ENCODE peak calls at places on chromosomes 2 and 18, in seven cellular contexts. J is mesendoderm, Y is H1, B is neuronal stem cell, A is IMR-90, X is H9, P is trophoblast cell. O is an unnamed sample.
A peak's percentile ranks its signal among the peaks of the same experiment; 100 is the strongest.

GRCh38 chr18:79642626-79643025 is 37.0 kb upstream of the CTDP1 start:
- DNase-seq in Y (no peak), X (no peak), B (no peak), P (peak; percentile 8), J (no peak), A (no peak), O (peak; percentile 2)

GRCh38 chr18:21336846-21337245 is 94.8 kb downstream of the GREB1L start:
- DNase-seq in J (no peak), B (no peak), Y (no peak), P (no peak), X (no peak), A (no peak), O (no peak)

GRCh38 chr18:49892148-49892924 is 79.0 kb upstream of the ACAA2 start:
- DNase-seq in Y (no peak), A (peak; percentile 20), B (no peak), J (peak; percentile 64), X (no peak), P (peak; percentile 86), O (peak; percentile 55)

GRCh38 chr2:181573140-181573736 is 83.7 kb downstream of the CERKL start:
- DNase-seq in J (peak; percentile 42), A (peak; percentile 50), P (peak; percentile 52), B (peak; percentile 17), Y (no peak), X (no peak), O (peak; percentile 41)

GRCh38 chr2:78992451-78992806 is 33.1 kb upstream of the REG3G start:
- DNase-seq in J (peak; percentile 72), A (no peak), Y (peak; percentile 21), B (peak; percentile 27), X (peak; percentile 64), P (peak; percentile 26), O (peak; percentile 36)

GRCh38 chr18:44041553-44042418 is 638.9 kb upstream of the SETBP1 start:
- DNase-seq in A (no peak), J (no peak), X (no peak), P (no peak), B (no peak), Y (no peak), O (no peak)

GRCh38 chr2:102273619-102274211 is 37.6 kb upstream of the IL1RL1 start:
- DNase-seq in J (no peak), X (no peak), A (peak; percentile 67), B (no peak), P (no peak), Y (no peak), O (peak; percentile 94)

GRCh38 chr2:202034249-202035088 is 814 bp downstream of the FZD7 start:
- DNase-seq in P (peak; percentile 60), B (no peak), Y (no peak), X (no peak), A (no peak), J (peak; percentile 52), O (peak; percentile 69)

GRCh38 chr2:84849271-84849952 is 31.5 kb downstream of the TRABD2A start:
- DNase-seq in Y (no peak), B (no peak), X (no peak), A (peak; percentile 60), P (peak; percentile 58), J (no peak), O (no peak)

GRCh38 chr2:10304458-10305253 is 2.0 kb downstream of the HPCAL1 start:
- DNase-seq in X (no peak), Y (no peak), J (no peak), B (no peak), A (no peak), P (no peak), O (peak; percentile 29)

GRCh38 chr2:36452279-36452678 is 96.7 kb downstream of the CRIM1 start:
- DNase-seq in J (no peak), A (peak; percentile 80), B (no peak), X (no peak), P (no peak), Y (no peak), O (no peak)

GRCh38 chr2:230582851-230583283 is 129.8 kb upstream of the CAB39 start:
- DNase-seq in P (peak; percentile 41), X (no peak), A (peak; percentile 21), Y (no peak), J (no peak), B (no peak), O (no peak)

GRCh38 chr2:236137066-236137465 is 31.1 kb downstream of the GBX2 start:
- DNase-seq in A (no peak), Y (no peak), X (no peak), J (no peak), B (no peak), P (no peak), O (no peak)

GRCh38 chr2:140747097-140747496 is 1383.7 kb downstream of the LRP1B start:
- DNase-seq in A (no peak), P (peak; percentile 73), B (no peak), J (peak; percentile 87), Y (no peak), X (no peak), O (no peak)

GRCh38 chr2:111900859-111901258 is 2.5 kb downstream of the MERTK start:
- DNase-seq in Y (no peak), P (no peak), A (peak; percentile 38), X (no peak), B (no peak), J (peak; percentile 54), O (peak; percentile 53)

GRCh38 chr2:204260162-204260877 is 285.0 kb upstream of the PARD3B start:
- DNase-seq in A (peak; percentile 74), X (peak; percentile 76), P (peak; percentile 83), B (peak; percentile 85), J (peak; percentile 92), Y (peak; percentile 57), O (peak; percentile 84)

GRCh38 chr18:60892855-60893254 is 440.4 kb upstream of the CDH20 start:
- DNase-seq in J (no peak), X (no peak), Y (no peak), P (peak; percentile 96), B (no peak), A (no peak), O (peak; percentile 51)

GRCh38 chr2:42928161-42928691 is 135.8 kb upstream of the HAAO start:
- DNase-seq in Y (no peak), X (no peak), P (no peak), B (no peak), A (no peak), J (no peak), O (no peak)

GRCh38 chr2:164735309-164735919 is 106.2 kb downstream of the COBLL1 start:
- DNase-seq in J (no peak), B (no peak), A (no peak), X (no peak), Y (no peak), P (no peak), O (peak; percentile 11)

GRCh38 chr18:79578396-79579260 is 101.0 kb upstream of the CTDP1 start:
- DNase-seq in Y (no peak), J (no peak), X (peak; percentile 17), A (no peak), B (no peak), P (no peak), O (no peak)

GRCh38 chr18:394276-394996 is 106.1 kb downstream of the COLEC12 start:
- DNase-seq in Y (no peak), X (no peak), J (no peak), A (no peak), P (no peak), B (no peak), O (no peak)
- H3K9ac ChIP-seq in Y (no peak overlapping the region), X (no peak overlapping the region), J (no peak overlapping the region), A (no peak overlapping the region), P (no peak overlapping the region), B (no peak overlapping the region), O (peak overlapping the region; percentile 86)

DNA sequence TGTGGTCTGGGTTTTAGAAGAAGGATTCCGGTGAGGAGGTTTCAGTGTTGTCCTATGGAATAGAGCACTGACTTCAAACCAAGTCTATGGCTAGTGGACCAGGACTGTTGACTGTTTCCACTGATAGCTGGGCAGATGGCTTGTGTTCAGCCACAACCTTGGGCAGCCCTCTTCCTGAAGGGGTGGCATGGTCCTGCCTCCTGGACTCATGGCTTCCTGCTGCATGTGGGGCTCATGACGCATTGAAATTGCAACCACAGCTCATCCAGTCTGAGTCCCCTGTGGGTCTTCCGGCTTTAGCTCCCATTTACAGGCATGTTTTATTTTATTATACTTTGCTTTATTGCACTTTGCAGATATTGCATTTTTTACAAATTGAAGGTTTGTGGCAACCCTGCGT is 105.0 kb downstream of the B3GNT2 start:
- DNase-seq in A (peak; percentile 6), X (no peak), P (no peak), J (no peak), B (no peak), Y (no peak), O (no peak)
- H2AK5ac ChIP-seq in A (no peak overlapping the region), X (no peak overlapping the region), P (no peak overlapping the region), J (no peak overlapping the region), B (no peak overlapping the region), Y (no peak overlapping the region), O (no peak overlapping the region)

GRCh38 chr2:215799194-215799593 is 214.2 kb downstream of the MREG start:
- DNase-seq in B (no peak), J (no peak), A (peak; percentile 64), Y (no peak), X (no peak), P (no peak), O (peak; percentile 57)
- H3K9ac ChIP-seq in B (no peak overlapping the region), J (no peak overlapping the region), A (no peak overlapping the region), Y (no peak overlapping the region), X (no peak overlapping the region), P (no peak overlapping the region), O (no peak overlapping the region)

GRCh38 chr2:46200100-46200690 is 97.0 kb upstream of the EPAS1 start:
- DNase-seq in J (no peak), A (peak; percentile 17), P (no peak), X (no peak), Y (no peak), B (no peak), O (no peak)

GRCh38 chr2:46198931-46199330 is 98.3 kb upstream of the EPAS1 start:
- DNase-seq in A (no peak), B (no peak), Y (no peak), J (no peak), X (no peak), P (peak; percentile 69), O (no peak)

GRCh38 chr2:46200861-46201605 is 96.2 kb upstream of the EPAS1 start:
- DNase-seq in X (no peak), P (no peak), B (no peak), J (no peak), Y (no peak), A (no peak), O (no peak)

GRCh38 chr2:46202987-46203386 is 94.2 kb upstream of the EPAS1 start:
- DNase-seq in B (no peak), A (no peak), Y (no peak), X (no peak), P (no peak), J (no peak), O (no peak)

GRCh38 chr2:46202453-46202852 is 94.8 kb upstream of the EPAS1 start:
- DNase-seq in X (no peak), A (no peak), Y (no peak), P (peak; percentile 36), J (no peak), B (no peak), O (no peak)
- H2AK5ac ChIP-seq in X (no peak overlapping the region), A (no peak overlapping the region), Y (no peak overlapping the region), P (no peak overlapping the region), J (no peak overlapping the region), B (no peak overlapping the region), O (no peak overlapping the region)